ENCODE peak calls at places on chromosomes 2 and 18, in nine cellular contexts. One of them, this sample, is unnamed. For H3K36me3 and H3K27me3, the result is how much of the 10 kb centered on the place peaks cover.

GRCh38 chr2:67182884-67183283 is 214.2 kb upstream of the ETAA1 start:
- DNase-seq in naive thymus-derived CD4-positive, alpha-beta T cell: no peak
- DNase-seq in heart left ventricle: no peak
- DNase-seq in WERI-Rb-1: no peak
- DNase-seq in CD8-positive, alpha-beta memory T cell: no peak
- DNase-seq in tibial nerve: no peak
- DNase-seq in breast epithelium: no peak
- DNase-seq in cardiac muscle cell: no peak
- DNase-seq in adrenal gland: no peak
- DNase-seq in this sample: no peak

GRCh38 chr18:54129448-54130134 is 94.9 kb downstream of the MBD2 start:
- DNase-seq in naive thymus-derived CD4-positive, alpha-beta T cell: no peak
- DNase-seq in heart left ventricle: no peak
- DNase-seq in WERI-Rb-1: no peak
- DNase-seq in CD8-positive, alpha-beta memory T cell: no peak
- DNase-seq in tibial nerve: no peak
- DNase-seq in breast epithelium: no peak
- DNase-seq in cardiac muscle cell: no peak
- DNase-seq in adrenal gland: no peak
- DNase-seq in this sample: no peak

GRCh38 chr2:133177196-133177595 is 391.1 kb downstream of the NCKAP5 start:
- DNase-seq in naive thymus-derived CD4-positive, alpha-beta T cell: no peak
- DNase-seq in heart left ventricle: no peak
- DNase-seq in WERI-Rb-1: no peak
- DNase-seq in CD8-positive, alpha-beta memory T cell: no peak
- DNase-seq in tibial nerve: no peak
- DNase-seq in breast epithelium: no peak
- DNase-seq in cardiac muscle cell: no peak
- DNase-seq in adrenal gland: no peak
- DNase-seq in this sample: no peak

GRCh38 chr2:165214093-165214492 is 10.2 kb upstream of the SCN3A start:
- DNase-seq in naive thymus-derived CD4-positive, alpha-beta T cell: no peak
- DNase-seq in heart left ventricle: no peak
- DNase-seq in WERI-Rb-1: no peak
- DNase-seq in CD8-positive, alpha-beta memory T cell: no peak
- DNase-seq in tibial nerve: no peak
- DNase-seq in breast epithelium: no peak
- DNase-seq in cardiac muscle cell: no peak
- DNase-seq in adrenal gland: no peak
- DNase-seq in this sample: no peak

GRCh38 chr2:201847483-201847882 is 41.1 kb downstream of the CDK15 start:
- DNase-seq in naive thymus-derived CD4-positive, alpha-beta T cell: no peak
- DNase-seq in heart left ventricle: no peak
- DNase-seq in WERI-Rb-1: no peak
- DNase-seq in CD8-positive, alpha-beta memory T cell: no peak
- DNase-seq in tibial nerve: no peak
- DNase-seq in breast epithelium: no peak
- DNase-seq in cardiac muscle cell: no peak
- DNase-seq in adrenal gland: no peak
- DNase-seq in this sample: no peak

GRCh38 chr2:111122631-111123421 is 2.1 kb downstream of the BCL2L11 start:
- DNase-seq in naive thymus-derived CD4-positive, alpha-beta T cell: peak
- DNase-seq in heart left ventricle: peak
- DNase-seq in WERI-Rb-1: peak
- DNase-seq in CD8-positive, alpha-beta memory T cell: peak
- DNase-seq in tibial nerve: peak
- DNase-seq in breast epithelium: peak
- DNase-seq in cardiac muscle cell: peak
- DNase-seq in adrenal gland: peak
- DNase-seq in this sample: peak

GRCh38 chr18:74430811-74431571 is 26.1 kb downstream of the DIPK1C start:
- DNase-seq in naive thymus-derived CD4-positive, alpha-beta T cell: no peak
- DNase-seq in heart left ventricle: no peak
- DNase-seq in WERI-Rb-1: peak
- DNase-seq in CD8-positive, alpha-beta memory T cell: no peak
- DNase-seq in tibial nerve: no peak
- DNase-seq in breast epithelium: no peak
- DNase-seq in cardiac muscle cell: no peak
- DNase-seq in adrenal gland: no peak
- DNase-seq in this sample: no peak

GRCh38 chr2:3940661-3941060 is 237.3 kb downstream of the DCDC2C start:
- DNase-seq in naive thymus-derived CD4-positive, alpha-beta T cell: no peak
- DNase-seq in heart left ventricle: no peak
- DNase-seq in WERI-Rb-1: peak
- DNase-seq in CD8-positive, alpha-beta memory T cell: no peak
- DNase-seq in tibial nerve: no peak
- DNase-seq in breast epithelium: no peak
- DNase-seq in cardiac muscle cell: peak
- DNase-seq in adrenal gland: no peak
- DNase-seq in this sample: no peak

GRCh38 chr2:192585418-192585817 is 390.7 kb upstream of the TMEFF2 start:
- DNase-seq in naive thymus-derived CD4-positive, alpha-beta T cell: no peak
- DNase-seq in heart left ventricle: no peak
- DNase-seq in WERI-Rb-1: no peak
- DNase-seq in CD8-positive, alpha-beta memory T cell: no peak
- DNase-seq in tibial nerve: no peak
- DNase-seq in breast epithelium: no peak
- DNase-seq in cardiac muscle cell: no peak
- DNase-seq in adrenal gland: no peak
- DNase-seq in this sample: no peak

GRCh38 chr18:8247700-8248099 is 361.5 kb upstream of the RAB12 start:
- DNase-seq in naive thymus-derived CD4-positive, alpha-beta T cell: no peak
- DNase-seq in heart left ventricle: no peak
- DNase-seq in WERI-Rb-1: no peak
- DNase-seq in CD8-positive, alpha-beta memory T cell: no peak
- DNase-seq in tibial nerve: no peak
- DNase-seq in breast epithelium: no peak
- DNase-seq in cardiac muscle cell: no peak
- DNase-seq in adrenal gland: no peak
- DNase-seq in this sample: no peak

GRCh38 chr2:9230051-9230802 is 23.6 kb downstream of the ASAP2 start:
- DNase-seq in naive thymus-derived CD4-positive, alpha-beta T cell: no peak
- DNase-seq in heart left ventricle: peak
- DNase-seq in WERI-Rb-1: no peak
- DNase-seq in CD8-positive, alpha-beta memory T cell: no peak
- DNase-seq in tibial nerve: no peak
- DNase-seq in breast epithelium: no peak
- DNase-seq in cardiac muscle cell: no peak
- DNase-seq in adrenal gland: no peak
- DNase-seq in this sample: no peak

GRCh38 chr2:47650001-47650535 is 132.9 kb upstream of the MSH6 start:
- DNase-seq in naive thymus-derived CD4-positive, alpha-beta T cell: no peak
- DNase-seq in heart left ventricle: no peak
- DNase-seq in WERI-Rb-1: no peak
- DNase-seq in CD8-positive, alpha-beta memory T cell: no peak
- DNase-seq in tibial nerve: no peak
- DNase-seq in breast epithelium: no peak
- DNase-seq in cardiac muscle cell: no peak
- DNase-seq in adrenal gland: no peak
- DNase-seq in this sample: no peak

GRCh38 chr2:20438334-20439192 is 8.3 kb upstream of the RHOB start:
- DNase-seq in naive thymus-derived CD4-positive, alpha-beta T cell: no peak
- DNase-seq in heart left ventricle: no peak
- DNase-seq in WERI-Rb-1: peak
- DNase-seq in CD8-positive, alpha-beta memory T cell: no peak
- DNase-seq in tibial nerve: peak
- DNase-seq in breast epithelium: no peak
- DNase-seq in cardiac muscle cell: no peak
- DNase-seq in adrenal gland: peak
- DNase-seq in this sample: no peak

GRCh38 chr2:33810046-33810835 is 211.1 kb upstream of the FAM98A start:
- DNase-seq in naive thymus-derived CD4-positive, alpha-beta T cell: no peak
- DNase-seq in heart left ventricle: no peak
- DNase-seq in WERI-Rb-1: no peak
- DNase-seq in CD8-positive, alpha-beta memory T cell: no peak
- DNase-seq in tibial nerve: no peak
- DNase-seq in breast epithelium: no peak
- DNase-seq in cardiac muscle cell: no peak
- DNase-seq in adrenal gland: no peak
- DNase-seq in this sample: no peak

GRCh38 chr18:49708674-49709580 is 104.4 kb downstream of the ACAA2 start:
- DNase-seq in naive thymus-derived CD4-positive, alpha-beta T cell: no peak
- DNase-seq in heart left ventricle: no peak
- DNase-seq in WERI-Rb-1: no peak
- DNase-seq in CD8-positive, alpha-beta memory T cell: no peak
- DNase-seq in tibial nerve: no peak
- DNase-seq in breast epithelium: no peak
- DNase-seq in cardiac muscle cell: no peak
- DNase-seq in adrenal gland: no peak
- DNase-seq in this sample: no peak

GRCh38 chr18:44061438-44061837 is 619.2 kb upstream of the SETBP1 start:
- DNase-seq in naive thymus-derived CD4-positive, alpha-beta T cell: no peak
- DNase-seq in heart left ventricle: no peak
- DNase-seq in WERI-Rb-1: no peak
- DNase-seq in CD8-positive, alpha-beta memory T cell: no peak
- DNase-seq in tibial nerve: no peak
- DNase-seq in breast epithelium: no peak
- DNase-seq in cardiac muscle cell: no peak
- DNase-seq in adrenal gland: no peak
- DNase-seq in this sample: no peak

GRCh38 chr2:235545369-235546150 is 51.7 kb downstream of the AGAP1 start:
- DNase-seq in naive thymus-derived CD4-positive, alpha-beta T cell: no peak
- DNase-seq in heart left ventricle: no peak
- DNase-seq in WERI-Rb-1: no peak
- DNase-seq in CD8-positive, alpha-beta memory T cell: no peak
- DNase-seq in tibial nerve: no peak
- DNase-seq in breast epithelium: no peak
- DNase-seq in cardiac muscle cell: no peak
- DNase-seq in adrenal gland: no peak
- DNase-seq in this sample: no peak

GRCh38 chr2:98921062-98921461 is 15.0 kb downstream of the CRACDL start:
- DNase-seq in naive thymus-derived CD4-positive, alpha-beta T cell: no peak
- DNase-seq in heart left ventricle: no peak
- DNase-seq in WERI-Rb-1: no peak
- DNase-seq in CD8-positive, alpha-beta memory T cell: no peak
- DNase-seq in tibial nerve: no peak
- DNase-seq in breast epithelium: no peak
- DNase-seq in cardiac muscle cell: no peak
- DNase-seq in adrenal gland: no peak
- DNase-seq in this sample: no peak

GRCh38 chr2:139963863-139964355 is 1183.7 kb upstream of the NXPH2 start:
- DNase-seq in naive thymus-derived CD4-positive, alpha-beta T cell: no peak
- DNase-seq in heart left ventricle: no peak
- DNase-seq in WERI-Rb-1: no peak
- DNase-seq in CD8-positive, alpha-beta memory T cell: no peak
- DNase-seq in tibial nerve: no peak
- DNase-seq in breast epithelium: no peak
- DNase-seq in cardiac muscle cell: no peak
- DNase-seq in adrenal gland: no peak
- DNase-seq in this sample: no peak

GRCh38 chr2:139969301-139969700 is 1189.1 kb upstream of the NXPH2 start:
- DNase-seq in naive thymus-derived CD4-positive, alpha-beta T cell: no peak
- DNase-seq in heart left ventricle: no peak
- DNase-seq in WERI-Rb-1: peak
- DNase-seq in CD8-positive, alpha-beta memory T cell: no peak
- DNase-seq in tibial nerve: no peak
- DNase-seq in breast epithelium: no peak
- DNase-seq in cardiac muscle cell: no peak
- DNase-seq in adrenal gland: no peak
- DNase-seq in this sample: no peak

GRCh38 chr2:139968588-139968987 is 1188.4 kb upstream of the NXPH2 start:
- DNase-seq in naive thymus-derived CD4-positive, alpha-beta T cell: no peak
- DNase-seq in heart left ventricle: no peak
- DNase-seq in WERI-Rb-1: no peak
- DNase-seq in CD8-positive, alpha-beta memory T cell: no peak
- DNase-seq in tibial nerve: no peak
- DNase-seq in breast epithelium: no peak
- DNase-seq in cardiac muscle cell: no peak
- DNase-seq in adrenal gland: no peak
- DNase-seq in this sample: no peak

GRCh38 chr2:139967665-139968064 is 1187.5 kb upstream of the NXPH2 start:
- DNase-seq in naive thymus-derived CD4-positive, alpha-beta T cell: no peak
- DNase-seq in heart left ventricle: no peak
- DNase-seq in WERI-Rb-1: no peak
- DNase-seq in CD8-positive, alpha-beta memory T cell: no peak
- DNase-seq in tibial nerve: no peak
- DNase-seq in breast epithelium: no peak
- DNase-seq in cardiac muscle cell: no peak
- DNase-seq in adrenal gland: no peak
- DNase-seq in this sample: no peak
- H3K36me3 ChIP-seq in naive thymus-derived CD4-positive, alpha-beta T cell: under half
- H3K36me3 ChIP-seq in heart left ventricle: under half
- H3K36me3 ChIP-seq in WERI-Rb-1: under half
- H3K36me3 ChIP-seq in CD8-positive, alpha-beta memory T cell: under half
- H3K36me3 ChIP-seq in tibial nerve: under half
- H3K36me3 ChIP-seq in breast epithelium: under half
- H3K36me3 ChIP-seq in cardiac muscle cell: under half
- H3K36me3 ChIP-seq in adrenal gland: under half
- H3K36me3 ChIP-seq in this sample: under half

DNA sequence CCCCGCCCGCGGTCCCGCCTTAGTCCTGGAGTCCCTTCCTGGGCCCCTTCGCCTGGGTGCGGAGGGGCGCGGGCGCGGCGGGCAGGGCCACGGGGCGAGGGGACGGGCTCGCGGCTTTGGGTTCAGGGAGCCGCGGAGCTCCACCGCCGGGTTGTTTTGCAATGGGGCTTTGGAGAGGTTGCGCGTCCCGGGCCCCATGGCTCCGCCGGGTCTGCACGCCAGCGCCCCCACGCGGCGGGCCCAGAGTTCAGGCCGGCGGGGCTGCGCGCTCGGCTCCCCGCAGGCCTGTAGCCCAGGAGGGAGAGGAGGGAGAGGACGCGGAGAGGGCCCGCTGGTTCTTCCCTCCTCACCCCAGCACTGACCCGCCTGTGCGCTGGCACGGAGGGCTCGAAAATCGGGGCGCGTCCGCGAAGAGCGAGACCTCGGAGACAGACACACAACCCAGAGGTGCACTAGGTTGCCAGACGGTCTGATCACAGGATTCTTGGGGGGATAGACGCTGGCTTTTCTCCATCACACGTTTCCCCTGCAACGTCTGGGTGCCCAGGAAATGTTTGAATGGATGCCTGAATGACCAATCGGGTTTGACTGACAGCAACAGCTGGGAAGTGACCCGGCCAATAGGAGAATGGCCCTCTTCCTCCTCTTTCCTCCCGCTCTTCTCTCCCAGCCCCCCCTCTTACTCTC is 4.9 kb upstream of the SIX2 start:
- DNase-seq in naive thymus-derived CD4-positive, alpha-beta T cell: no peak
- DNase-seq in heart left ventricle: peak
- DNase-seq in WERI-Rb-1: peak
- DNase-seq in CD8-positive, alpha-beta memory T cell: no peak
- DNase-seq in tibial nerve: no peak
- DNase-seq in breast epithelium: no peak
- DNase-seq in cardiac muscle cell: peak
- DNase-seq in adrenal gland: peak
- DNase-seq in this sample: no peak
- H3K27me3 ChIP-seq in naive thymus-derived CD4-positive, alpha-beta T cell: under half
- H3K27me3 ChIP-seq in heart left ventricle: under half
- H3K27me3 ChIP-seq in WERI-Rb-1: half or more
- H3K27me3 ChIP-seq in CD8-positive, alpha-beta memory T cell: under half
- H3K27me3 ChIP-seq in tibial nerve: half or more
- H3K27me3 ChIP-seq in breast epithelium: under half
- H3K27me3 ChIP-seq in cardiac muscle cell: half or more
- H3K27me3 ChIP-seq in adrenal gland: half or more
- H3K27me3 ChIP-seq in this sample: under half

GRCh38 chr2:233121856-233122255 is 61.7 kb downstream of the INPP5D start:
- DNase-seq in naive thymus-derived CD4-positive, alpha-beta T cell: no peak
- DNase-seq in heart left ventricle: no peak
- DNase-seq in WERI-Rb-1: no peak
- DNase-seq in CD8-positive, alpha-beta memory T cell: no peak
- DNase-seq in tibial nerve: no peak
- DNase-seq in breast epithelium: peak
- DNase-seq in cardiac muscle cell: no peak
- DNase-seq in adrenal gland: no peak
- DNase-seq in this sample: no peak
- H3K36me3 ChIP-seq in naive thymus-derived CD4-positive, alpha-beta T cell: half or more
- H3K36me3 ChIP-seq in heart left ventricle: under half
- H3K36me3 ChIP-seq in WERI-Rb-1: under half
- H3K36me3 ChIP-seq in CD8-positive, alpha-beta memory T cell: under half
- H3K36me3 ChIP-seq in tibial nerve: under half
- H3K36me3 ChIP-seq in breast epithelium: under half
- H3K36me3 ChIP-seq in cardiac muscle cell: under half
- H3K36me3 ChIP-seq in adrenal gland: under half
- H3K36me3 ChIP-seq in this sample: under half

GRCh38 chr2:7809640-7810039 is 872.2 kb upstream of the ID2 start:
- DNase-seq in naive thymus-derived CD4-positive, alpha-beta T cell: no peak
- DNase-seq in heart left ventricle: no peak
- DNase-seq in WERI-Rb-1: no peak
- DNase-seq in CD8-positive, alpha-beta memory T cell: no peak
- DNase-seq in tibial nerve: no peak
- DNase-seq in breast epithelium: no peak
- DNase-seq in cardiac muscle cell: no peak
- DNase-seq in adrenal gland: no peak
- DNase-seq in this sample: no peak
- H3K27me3 ChIP-seq in naive thymus-derived CD4-positive, alpha-beta T cell: under half
- H3K27me3 ChIP-seq in heart left ventricle: under half
- H3K27me3 ChIP-seq in WERI-Rb-1: under half
- H3K27me3 ChIP-seq in CD8-positive, alpha-beta memory T cell: under half
- H3K27me3 ChIP-seq in tibial nerve: under half
- H3K27me3 ChIP-seq in breast epithelium: under half
- H3K27me3 ChIP-seq in cardiac muscle cell: under half
- H3K27me3 ChIP-seq in adrenal gland: under half
- H3K27me3 ChIP-seq in this sample: under half

This sample was measured in ovary.